ENCODE peak calls at places on chromosomes 11 and 22, in four cellular contexts. D, A, S and R are unnamed samples.

GRCh38 chr11:32385998-32386397 is 49.3 kb downstream of the WT1 start:
- DNase-seq in D (no peak), A (peak), S (no peak), R (no peak)

GRCh38 chr11:61999141-61999975 is 31.9 kb upstream of the FTH1 start:
- DNase-seq in D (no peak), A (peak), S (no peak), R (no peak)

GRCh38 chr22:25146906-25147754 is 52.5 kb upstream of the CRYBB3 start:
- DNase-seq in D (no peak), A (no peak), S (no peak), R (no peak)

GRCh38 chr11:46335858-46336600 is 11.2 kb upstream of the DGKZ start:
- DNase-seq in D (no peak), A (no peak), S (no peak), R (no peak)

GRCh38 chr11:20770421-20770935 is 101.1 kb downstream of the NELL1 start:
- DNase-seq in D (no peak), A (no peak), S (no peak), R (no peak)

GRCh38 chr22:50248192-50249084 is 2.6 kb downstream of the HDAC10 start:
- DNase-seq in D (no peak), A (no peak), S (no peak), R (no peak)

GRCh38 chr11:131441398-131441797 is 71.0 kb downstream of the NTM start:
- DNase-seq in D (no peak), A (no peak), S (no peak), R (no peak)

GRCh38 chr22:50606561-50607365 is 6.2 kb downstream of the MAPK8IP2 start:
- DNase-seq in D (no peak), A (no peak), S (no peak), R (no peak)

GRCh38 chr22:36724836-36725235 is 21.3 kb upstream of the CACNG2 start:
- DNase-seq in D (no peak), A (no peak), S (no peak), R (no peak)

GRCh38 chr22:49351761-49352221 is 475.9 kb downstream of the BRD1 start:
- DNase-seq in D (no peak), A (no peak), S (no peak), R (no peak)

GRCh38 chr11:31323145-31323544 is 46.4 kb downstream of the DCDC1 start:
- DNase-seq in D (no peak), A (no peak), S (no peak), R (no peak)

GRCh38 chr22:38484244-38484643 is 16.3 kb downstream of the KDELR3 start:
- DNase-seq in D (no peak), A (no peak), S (no peak), R (no peak)